ENCODE peak calls at places on chromosomes 5 and 9, in nine cellular contexts. V is hepatocyte, F is uterus, J is transverse colon, K is small intestine, U is fibroblast of lung, C is AG04449, Q is aorta, E is left lung. X is an unnamed sample.

GRCh38 chr9:106816524-106816923 is 46.4 kb upstream of the ZNF462 start:
- DNase-seq in V (no peak), F (no peak), J (no peak), K (no peak), U (no peak), C (no peak), Q (no peak), E (no peak), X (no peak)

GRCh38 chr5:180172447-180173197 is 36.4 kb downstream of the RASGEF1C start:
- DNase-seq in V (peak), F (no peak), J (no peak), K (no peak), U (peak), C (no peak), Q (peak), E (no peak), X (peak)

GRCh38 chr5:164563370-164563769 is 1058.0 kb downstream of the MAT2B start:
- DNase-seq in V (no peak), F (no peak), J (no peak), K (no peak), U (no peak), C (no peak), Q (no peak), E (no peak), X (no peak)

GRCh38 chr5:2895876-2896275 is 144.4 kb upstream of the IRX2 start:
- DNase-seq in V (no peak), F (no peak), J (no peak), K (no peak), U (no peak), C (no peak), Q (no peak), E (no peak), X (no peak)

GRCh38 chr5:6822556-6823343 is 109.5 kb downstream of the TENT4A start:
- DNase-seq in V (no peak), F (no peak), J (no peak), K (no peak), U (no peak), C (no peak), Q (no peak), E (no peak), X (peak)

GRCh38 chr9:122777935-122778671 is 10.6 kb upstream of the OR5C1 start:
- DNase-seq in V (no peak), F (no peak), J (no peak), K (no peak), U (no peak), C (peak), Q (no peak), E (no peak), X (no peak)

GRCh38 chr9:76371901-76372300 is 22.3 kb downstream of the RFK start:
- DNase-seq in V (no peak), F (no peak), J (no peak), K (no peak), U (peak), C (no peak), Q (no peak), E (no peak), X (no peak)

GRCh38 chr9:16475257-16475656 is 395.2 kb downstream of the BNC2 start:
- DNase-seq in V (no peak), F (no peak), J (no peak), K (no peak), U (no peak), C (no peak), Q (no peak), E (no peak), X (no peak)

GRCh38 chr9:37134166-37134565 is 13.8 kb downstream of the ZCCHC7 start:
- DNase-seq in V (no peak), F (no peak), J (no peak), K (no peak), U (no peak), C (no peak), Q (no peak), E (no peak), X (no peak)

GRCh38 chr9:123784513-123784912 is 145.4 kb downstream of the DENND1A start:
- DNase-seq in V (no peak), F (no peak), J (no peak), K (no peak), U (peak), C (peak), Q (no peak), E (no peak), X (no peak)

GRCh38 chr5:1538741-1539392 is 15.1 kb upstream of the LPCAT1 start:
- DNase-seq in V (no peak), F (peak), J (no peak), K (no peak), U (no peak), C (no peak), Q (peak), E (no peak), X (no peak)

GRCh38 chr5:159519365-159519764 is 189.1 kb upstream of the IL12B start:
- DNase-seq in V (no peak), F (no peak), J (no peak), K (no peak), U (no peak), C (no peak), Q (no peak), E (no peak), X (no peak)

GRCh38 chr9:137611623-137612609 is 6.4 kb downstream of the ARRDC1 start:
- DNase-seq in V (peak), F (peak), J (peak), K (peak), U (peak), C (no peak), Q (no peak), E (peak), X (peak)

GRCh38 chr9:76818271-76818670 is 54.0 kb downstream of the PCA3 start:
- DNase-seq in V (peak), F (peak), J (peak), K (peak), U (peak), C (peak), Q (peak), E (peak), X (no peak)

GRCh38 chr5:122978644-122979297 is 57.8 kb downstream of the PPIC start:
- DNase-seq in V (no peak), F (no peak), J (no peak), K (no peak), U (no peak), C (no peak), Q (no peak), E (no peak), X (no peak)

GRCh38 chr5:180090769-180091546 is 19.4 kb upstream of the RNF130 start:
- DNase-seq in V (peak), F (no peak), J (peak), K (peak), U (peak), C (no peak), Q (no peak), E (no peak), X (peak)

GRCh38 chr9:111069233-111069632 is 31.0 kb upstream of the LPAR1 start:
- DNase-seq in V (no peak), F (no peak), J (no peak), K (no peak), U (no peak), C (no peak), Q (no peak), E (no peak), X (no peak)

GRCh38 chr9:14205463-14205862 is 108.5 kb downstream of the NFIB start:
- DNase-seq in V (no peak), F (no peak), J (no peak), K (no peak), U (peak), C (peak), Q (no peak), E (no peak), X (no peak)

GRCh38 chr5:38379360-38379827 is 121.0 kb downstream of the EGFLAM start:
- DNase-seq in V (no peak), F (no peak), J (no peak), K (no peak), U (no peak), C (no peak), Q (no peak), E (no peak), X (peak)

GRCh38 chr9:114000063-114000454 is 78.0 kb downstream of the AMBP start:
- DNase-seq in V (no peak), F (peak), J (no peak), K (no peak), U (no peak), C (no peak), Q (peak), E (peak), X (peak)

GRCh38 chr5:82642313-82642712 is 364.2 kb upstream of the RPS23 start:
- DNase-seq in V (no peak), F (no peak), J (no peak), K (no peak), U (no peak), C (no peak), Q (no peak), E (no peak), X (no peak)

GRCh38 chr5:82640901-82641300 is 362.7 kb upstream of the RPS23 start:
- DNase-seq in V (no peak), F (no peak), J (no peak), K (no peak), U (no peak), C (no peak), Q (no peak), E (no peak), X (no peak)

GRCh38 chr5:82641362-82641988 is 363.3 kb upstream of the RPS23 start:
- DNase-seq in V (peak), F (peak), J (peak), K (peak), U (peak), C (peak), Q (peak), E (peak), X (peak)

GRCh38 chr5:82635561-82636288 is 357.6 kb upstream of the RPS23 start:
- DNase-seq in V (peak), F (no peak), J (peak), K (peak), U (peak), C (peak), Q (no peak), E (no peak), X (no peak)

DNA sequence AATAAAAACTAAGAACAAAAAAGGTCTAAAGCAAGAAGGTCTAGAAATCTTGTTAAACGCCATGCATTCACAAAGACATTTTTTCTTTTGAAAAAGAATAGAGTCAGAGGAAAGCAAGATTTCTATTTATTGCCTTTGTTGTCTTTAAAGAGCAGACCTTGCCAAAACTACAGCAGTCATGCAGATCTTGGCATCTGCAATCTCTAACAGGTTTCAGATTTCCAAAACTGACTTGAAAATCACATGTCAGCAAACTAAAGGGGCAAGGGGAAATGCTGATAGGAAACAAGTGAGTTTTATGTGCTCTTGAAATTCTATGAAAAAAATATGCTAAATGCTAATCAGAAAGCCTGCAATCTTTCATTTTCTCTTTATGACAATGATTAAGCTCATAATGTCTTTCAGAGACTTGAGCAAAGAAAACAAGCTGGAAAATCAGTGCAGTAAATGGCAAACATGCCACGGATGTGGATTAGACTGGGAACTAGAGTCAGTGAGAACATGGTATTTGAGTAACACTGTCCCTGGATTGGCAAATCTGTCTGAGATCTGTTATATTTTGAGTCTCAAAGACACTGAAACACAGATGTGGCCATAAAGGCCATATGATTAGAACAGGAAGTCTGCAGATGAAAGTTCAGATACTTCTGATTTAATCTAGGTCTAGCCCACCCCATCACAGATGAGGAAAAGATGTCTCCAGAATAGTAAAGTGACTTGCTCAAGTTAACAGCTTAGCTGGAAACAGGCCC is 361.4 kb upstream of the RPS23 start:
- DNase-seq in V (no peak), F (no peak), J (no peak), K (no peak), U (peak), C (no peak), Q (no peak), E (no peak), X (no peak)
- H3K4me3 ChIP-seq in V (no peak), F (no peak), J (no peak), K (no peak), U (no peak), C (no peak), Q (no peak), E (no peak), X (no peak)

GRCh38 chr9:97848237-97848581 is 4.8 kb upstream of the FOXE1 start:
- DNase-seq in V (no peak), F (no peak), J (no peak), K (no peak), U (no peak), C (no peak), Q (no peak), E (no peak), X (peak)
- H3K4me3 ChIP-seq in V (no peak), F (no peak), J (no peak), K (no peak), U (no peak), C (no peak), Q (no peak), E (peak), X (no peak)

DNA sequence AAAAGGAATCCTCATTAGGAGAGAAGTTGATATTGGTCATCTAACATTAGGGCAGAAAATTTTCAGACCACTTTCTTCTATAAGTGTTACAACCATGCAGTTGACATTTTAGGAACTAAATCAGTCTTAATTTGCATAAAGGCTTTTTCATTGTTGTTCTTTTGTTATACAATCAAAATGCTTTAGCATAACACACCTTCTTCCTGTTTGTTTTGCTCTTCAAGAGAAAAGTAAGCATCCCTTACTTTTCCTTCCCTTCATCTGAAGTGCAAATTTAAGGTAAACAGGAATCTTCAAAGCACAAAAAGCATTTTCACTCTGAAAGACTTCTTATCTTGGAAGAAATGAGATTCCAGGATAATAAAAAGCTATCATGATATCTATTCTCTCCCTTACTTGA is 273.6 kb downstream of the PTPRD start:
- DNase-seq in V (no peak), F (no peak), J (no peak), K (no peak), U (no peak), C (no peak), Q (no peak), E (no peak), X (no peak)
- H3K4me3 ChIP-seq in V (no peak), F (no peak), J (no peak), K (no peak), U (no peak), C (no peak), Q (no peak), E (no peak), X (no peak)

DNA sequence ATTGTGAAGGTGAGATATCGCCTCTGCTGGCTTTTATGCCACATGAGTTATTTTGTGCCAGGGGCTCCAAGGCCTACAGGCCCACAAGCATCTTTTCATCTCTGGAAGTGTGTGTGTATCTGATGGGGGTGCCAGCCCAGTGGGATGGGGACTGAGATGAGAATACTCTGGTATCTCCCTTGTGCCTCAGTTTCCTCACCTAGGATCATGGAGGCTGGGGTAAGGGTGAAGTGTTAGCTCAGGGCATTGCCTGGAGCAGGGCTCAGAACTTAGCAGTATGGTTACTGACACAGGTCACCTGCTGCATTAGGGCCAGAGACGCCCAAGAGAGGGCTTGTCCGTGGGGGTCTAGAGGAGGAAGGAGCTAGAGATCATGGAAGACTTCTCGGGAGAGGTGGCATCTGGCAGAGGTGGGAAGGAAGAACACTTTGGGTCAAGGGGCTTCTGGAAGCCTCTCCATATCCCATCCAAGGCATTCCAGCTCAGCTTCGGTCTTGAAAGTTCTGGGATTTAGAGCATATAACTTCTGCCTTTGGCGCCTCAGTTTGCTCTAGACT is 755 bp upstream of the WNK2 start:
- DNase-seq in V (no peak), F (no peak), J (no peak), K (no peak), U (no peak), C (no peak), Q (no peak), E (no peak), X (peak)
- H3K4me3 ChIP-seq in V (peak), F (no peak), J (no peak), K (no peak), U (no peak), C (no peak), Q (no peak), E (no peak), X (no peak)

GRCh38 chr5:73419414-73420390 is 28.9 kb downstream of the FOXD1 start:
- DNase-seq in V (peak), F (no peak), J (no peak), K (no peak), U (peak), C (no peak), Q (peak), E (no peak), X (peak)
- H3K4me3 ChIP-seq in V (peak), F (peak), J (no peak), K (no peak), U (peak), C (peak), Q (peak), E (no peak), X (peak)

GRCh38 chr5:52804359-52804758 is 16.6 kb downstream of the ITGA1 start:
- DNase-seq in V (no peak), F (no peak), J (no peak), K (peak), U (peak), C (no peak), Q (no peak), E (no peak), X (no peak)
- H3K4me3 ChIP-seq in V (no peak), F (no peak), J (no peak), K (no peak), U (peak), C (no peak), Q (no peak), E (no peak), X (no peak)

GRCh38 chr9:126614455-126615248 is 924 bp downstream of the LMX1B start:
- DNase-seq in V (no peak), F (no peak), J (no peak), K (no peak), U (no peak), C (no peak), Q (peak), E (no peak), X (peak)
- H3K4me3 ChIP-seq in V (no peak), F (no peak), J (no peak), K (peak), U (no peak), C (no peak), Q (no peak), E (no peak), X (peak)

GRCh38 chr9:136303825-136304416 is at the start of gene CCDC187:
- DNase-seq in V (no peak), F (no peak), J (no peak), K (no peak), U (no peak), C (no peak), Q (no peak), E (no peak), X (no peak)
- H3K4me3 ChIP-seq in V (no peak), F (no peak), J (no peak), K (no peak), U (no peak), C (no peak), Q (no peak), E (no peak), X (no peak)

GRCh38 chr9:133275105-133276000 is at the start of gene ABO:
- DNase-seq in V (peak), F (no peak), J (peak), K (peak), U (no peak), C (no peak), Q (no peak), E (no peak), X (peak)
- H3K4me3 ChIP-seq in V (peak), F (peak), J (peak), K (peak), U (no peak), C (no peak), Q (no peak), E (peak), X (peak)

GRCh38 chr9:131872006-131872405 is 132.1 kb upstream of the RAPGEF1 start:
- DNase-seq in V (no peak), F (no peak), J (no peak), K (no peak), U (no peak), C (no peak), Q (peak), E (no peak), X (peak)

GRCh38 chr9:131874447-131874846 is 134.6 kb upstream of the RAPGEF1 start:
- DNase-seq in V (no peak), F (no peak), J (no peak), K (no peak), U (no peak), C (no peak), Q (peak), E (no peak), X (peak)

GRCh38 chr9:131873361-131873760 is 133.5 kb upstream of the RAPGEF1 start:
- DNase-seq in V (no peak), F (no peak), J (no peak), K (no peak), U (no peak), C (no peak), Q (peak), E (no peak), X (no peak)

GRCh38 chr9:131873891-131874440 is 134.1 kb upstream of the RAPGEF1 start:
- DNase-seq in V (no peak), F (no peak), J (no peak), K (no peak), U (no peak), C (no peak), Q (peak), E (no peak), X (peak)

GRCh38 chr9:131872702-131873101 is 132.8 kb upstream of the RAPGEF1 start:
- DNase-seq in V (no peak), F (no peak), J (no peak), K (no peak), U (no peak), C (no peak), Q (peak), E (no peak), X (no peak)
- H3K4me3 ChIP-seq in V (no peak), F (no peak), J (no peak), K (no peak), U (no peak), C (no peak), Q (no peak), E (no peak), X (no peak)